ENCODE peak calls at places on chromosome 19, in four cellular contexts. W is A549, Z is NB4, T is GM12865. R is an unnamed sample.

GRCh38 chr19:41303941-41304340 is 6.0 kb upstream of the CCDC97 start:
- DNase-seq in W (no peak), T (no peak), Z (no peak), R (no peak)

GRCh38 chr19:55305491-55305890 is 19.6 kb downstream of the TMEM150B start:
- DNase-seq in W (peak), T (peak), Z (peak), R (peak)

GRCh38 chr19:5563941-5564612 is 3.7 kb downstream of the TINCR start:
- DNase-seq in T (no peak), W (peak), Z (peak), R (no peak)

GRCh38 chr19:18589380-18590272 is 1.0 kb downstream of the REX1BD start:
- DNase-seq in W (peak), Z (peak), T (peak), R (peak)

GRCh38 chr19:55620410-55620809 is 4.0 kb downstream of the ZNF784 start:
- DNase-seq in T (no peak), Z (peak), W (no peak), R (no peak)

GRCh38 chr19:18647807-18648206 is 11.0 kb downstream of the KLHL26 start:
- DNase-seq in Z (no peak), W (no peak), T (no peak), R (no peak)

GRCh38 chr19:18700501-18701249 is 17.2 kb downstream of the CRTC1 start:
- DNase-seq in W (no peak), T (peak), Z (no peak), R (peak)

GRCh38 chr19:13441810-13442512 is 64.3 kb downstream of the CACNA1A start:
- DNase-seq in T (peak), Z (peak), W (peak), R (peak)

GRCh38 chr19:16429066-16429758 is 42.6 kb downstream of the EPS15L1 start:
- DNase-seq in Z (no peak), W (no peak), T (no peak), R (no peak)

GRCh38 chr19:35542209-35542608 is 3.2 kb upstream of the TMEM147 start:
- DNase-seq in Z (no peak), T (no peak), W (no peak), R (no peak)

GRCh38 chr19:49056101-49056901 is 1.2 kb downstream of the CGB7 start:
- DNase-seq in W (peak), T (peak), Z (peak), R (peak)

GRCh38 chr19:19670070-19670551 is 1.5 kb downstream of the ZNF101 start:
- DNase-seq in T (no peak), Z (no peak), W (no peak), R (no peak)

GRCh38 chr19:47707135-47707925 is 5.9 kb upstream of the EHD2 start:
- DNase-seq in Z (peak), W (peak), T (peak), R (peak)

GRCh38 chr19:23075031-23075733 is 41.6 kb upstream of the ZNF730 start:
- DNase-seq in T (peak), W (no peak), Z (peak), R (peak)

GRCh38 chr19:50713556-50714236 is 5.9 kb downstream of the SHANK1 start:
- DNase-seq in T (no peak), Z (no peak), W (no peak), R (no peak)

GRCh38 chr19:32692727-32693061 is 1.1 kb downstream of the NUDT19 start:
- DNase-seq in T (peak), W (peak), Z (peak), R (no peak)

GRCh38 chr19:28883241-28883693 is 329.7 kb downstream of the UQCRFS1 start:
- DNase-seq in Z (no peak), W (no peak), T (no peak), R (no peak)

GRCh38 chr19:5339950-5340636 is 519 bp downstream of the PTPRS start:
- DNase-seq in W (no peak), T (no peak), Z (peak), R (peak)

GRCh38 chr19:5877427-5877826 is 7.1 kb upstream of the FUT5 start:
- DNase-seq in T (no peak), W (no peak), Z (no peak), R (no peak)

GRCh38 chr19:55638864-55639359 is 1.9 kb upstream of the ZNF580 start:
- DNase-seq in W (peak), Z (peak), T (peak), R (no peak)

GRCh38 chr19:48479686-48480085 is 10.5 kb downstream of the CYTH2 start:
- DNase-seq in W (no peak), Z (no peak), T (no peak), R (no peak)

GRCh38 chr19:19538767-19539166 is 702 bp downstream of the CILP2 start:
- DNase-seq in Z (peak), W (no peak), T (no peak), R (no peak)

GRCh38 chr19:18208098-18208951 is 4.5 kb upstream of the RAB3A start:
- DNase-seq in Z (peak), T (peak), W (peak), R (peak)

GRCh38 chr19:48726573-48726972 is 7.0 kb upstream of the MAMSTR start:
- DNase-seq in W (peak), Z (peak), T (peak), R (no peak)

GRCh38 chr19:37902668-37903067 is 3.7 kb downstream of the WDR87 start:
- DNase-seq in T (peak), Z (peak), W (peak), R (peak)

GRCh38 chr19:31448221-31448657 is 99.0 kb upstream of the TSHZ3 start:
- DNase-seq in Z (no peak), W (peak), T (no peak), R (no peak)

GRCh38 chr19:29831041-29831548 is 19.3 kb downstream of the CCNE1 start:
- DNase-seq in T (peak), W (peak), Z (no peak), R (peak)

GRCh38 chr19:1000095-1000494 is at the start of gene GRIN3B:
- DNase-seq in Z (peak), W (peak), T (peak), R (peak)

GRCh38 chr19:56969726-56970125 is 129.2 kb upstream of the PEG3 start:
- DNase-seq in W (no peak), Z (no peak), T (no peak), R (no peak)

GRCh38 chr19:634975-635652 is 1.8 kb upstream of the POLRMT start:
- DNase-seq in T (no peak), W (peak), Z (no peak), R (no peak)

GRCh38 chr19:29060833-29061364 is 152.1 kb downstream of the UQCRFS1 start:
- DNase-seq in W (no peak), Z (peak), T (no peak), R (no peak)

GRCh38 chr19:29508181-29508580 is 17.6 kb upstream of the VSTM2B start:
- DNase-seq in W (no peak), Z (no peak), T (no peak), R (no peak)

GRCh38 chr19:5292843-5293606 is 47.6 kb downstream of the PTPRS start:
- DNase-seq in W (peak), Z (peak), T (peak), R (peak)

GRCh38 chr19:3590991-3591659 is 5.8 kb downstream of the GIPC3 start:
- DNase-seq in W (no peak), Z (no peak), T (no peak), R (no peak)

GRCh38 chr19:3591876-3592613 is 6.8 kb downstream of the GIPC3 start:
- DNase-seq in Z (no peak), T (no peak), W (no peak), R (no peak)

GRCh38 chr19:3595521-3596061 is 10.3 kb downstream of the GIPC3 start:
- DNase-seq in T (no peak), W (no peak), Z (no peak), R (no peak)

GRCh38 chr19:3589949-3590348 is 4.7 kb downstream of the GIPC3 start:
- DNase-seq in T (no peak), W (no peak), Z (no peak), R (no peak)

GRCh38 chr19:3593156-3593555 is 7.9 kb downstream of the GIPC3 start:
- DNase-seq in Z (no peak), T (no peak), W (no peak), R (no peak)
- TF ChIP-seq CTCF in Z (no peak), T (no peak), W (no peak), R (no peak)

DNA sequence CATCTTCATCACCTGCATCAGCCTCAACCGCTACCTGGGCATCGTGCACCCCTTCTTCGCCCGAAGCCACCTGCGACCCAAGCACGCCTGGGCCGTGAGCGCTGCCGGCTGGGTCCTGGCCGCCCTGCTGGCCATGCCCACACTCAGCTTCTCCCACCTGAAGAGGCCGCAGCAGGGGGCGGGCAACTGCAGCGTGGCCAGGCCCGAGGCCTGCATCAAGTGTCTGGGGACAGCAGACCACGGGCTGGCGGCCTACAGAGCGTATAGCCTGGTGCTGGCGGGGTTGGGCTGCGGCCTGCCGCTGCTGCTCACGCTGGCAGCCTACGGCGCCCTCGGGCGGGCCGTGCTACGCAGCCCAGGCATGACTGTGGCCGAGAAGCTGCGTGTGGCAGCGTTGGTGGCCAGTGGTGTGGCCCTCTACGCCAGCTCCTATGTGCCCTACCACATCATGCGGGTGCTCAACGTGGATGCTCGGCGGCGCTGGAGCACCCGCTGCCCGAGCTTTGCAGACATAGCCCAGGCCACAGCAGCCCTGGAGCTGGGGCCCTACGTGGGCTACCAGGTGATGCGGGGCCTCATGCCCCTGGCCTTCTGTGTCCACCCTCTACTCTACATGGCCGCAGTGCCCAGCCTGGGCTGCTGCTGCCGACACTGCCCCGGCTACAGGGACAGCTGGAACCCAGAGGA is 2.6 kb downstream of the P2RY11 start:
- DNase-seq in T (peak), Z (peak), W (no peak), R (no peak)
- TF ChIP-seq CTCF in T (peak), Z (no peak), W (no peak), R (no peak)

GRCh38 chr19:8454218-8454617 is 9.4 kb downstream of the HNRNPM start:
- DNase-seq in Z (no peak), W (no peak), T (no peak), R (no peak)

GRCh38 chr19:8455018-8455417 is 10.2 kb downstream of the HNRNPM start:
- DNase-seq in W (no peak), T (no peak), Z (no peak), R (no peak)

GRCh38 chr19:8457209-8457608 is 12.4 kb downstream of the HNRNPM start:
- DNase-seq in W (no peak), T (no peak), Z (no peak), R (no peak)

GRCh38 chr19:8457802-8458201 is 13.0 kb downstream of the HNRNPM start:
- DNase-seq in W (no peak), Z (no peak), T (no peak), R (no peak)

DNA sequence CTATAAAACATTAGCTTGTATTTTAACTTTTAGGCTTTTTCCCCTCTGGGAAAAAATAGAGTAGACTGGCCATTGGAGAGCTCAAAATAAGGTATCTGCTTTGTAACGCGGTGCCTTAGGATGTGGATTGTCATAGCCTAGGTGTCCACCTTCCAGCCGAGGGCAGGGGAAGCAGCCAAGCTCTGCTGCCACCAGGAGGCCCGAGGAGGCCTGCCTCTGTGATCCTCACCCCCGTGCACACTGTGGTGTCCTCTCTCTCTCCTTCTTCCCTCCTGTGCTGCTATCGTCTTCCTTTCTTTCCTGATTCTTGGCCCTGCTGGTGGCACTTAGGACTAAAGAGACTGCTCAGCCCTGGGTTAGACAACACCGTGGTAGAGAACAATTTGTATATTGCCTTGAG is 11.3 kb downstream of the HNRNPM start:
- DNase-seq in W (peak), T (no peak), Z (peak), R (no peak)
- TF ChIP-seq CTCF in W (no peak), T (no peak), Z (peak), R (no peak)

GRCh38 chr19:46490774-46491173 is 4.9 kb downstream of the PNMA8B start:
- DNase-seq in T (no peak), Z (no peak), W (no peak), R (no peak)
- TF ChIP-seq CTCF in T (no peak), Z (no peak), W (no peak), R (no peak)

GRCh38 chr19:34337747-34338146 is 27.2 kb upstream of the GPI start:
- DNase-seq in Z (no peak), W (no peak), T (no peak), R (no peak)
- TF ChIP-seq CTCF in Z (no peak), W (no peak), T (no peak), R (no peak)

GRCh38 chr19:15249912-15250634 is 17.8 kb upstream of the EPHX3 start:
- DNase-seq in W (peak), Z (no peak), T (no peak), R (no peak)

GRCh38 chr19:15248106-15248505 is 15.9 kb upstream of the EPHX3 start:
- DNase-seq in T (no peak), Z (no peak), W (no peak), R (no peak)

GRCh38 chr19:15248648-15249559 is 16.7 kb upstream of the EPHX3 start:
- DNase-seq in T (no peak), Z (no peak), W (peak), R (no peak)

GRCh38 chr19:15250635-15250993 is 18.4 kb upstream of the EPHX3 start:
- DNase-seq in W (no peak), Z (no peak), T (no peak), R (no peak)

GRCh38 chr19:15249560-15249874 is 17.3 kb upstream of the EPHX3 start:
- DNase-seq in W (no peak), Z (no peak), T (no peak), R (no peak)
- TF ChIP-seq CTCF in W (no peak), Z (no peak), T (no peak), R (no peak)

GRCh38 chr19:43124360-43124759 is 41.9 kb upstream of the PSG2 start:
- DNase-seq in W (no peak), Z (no peak), T (no peak), R (no peak)
- TF ChIP-seq CTCF in W (no peak), Z (no peak), T (no peak), R (no peak)

DNA sequence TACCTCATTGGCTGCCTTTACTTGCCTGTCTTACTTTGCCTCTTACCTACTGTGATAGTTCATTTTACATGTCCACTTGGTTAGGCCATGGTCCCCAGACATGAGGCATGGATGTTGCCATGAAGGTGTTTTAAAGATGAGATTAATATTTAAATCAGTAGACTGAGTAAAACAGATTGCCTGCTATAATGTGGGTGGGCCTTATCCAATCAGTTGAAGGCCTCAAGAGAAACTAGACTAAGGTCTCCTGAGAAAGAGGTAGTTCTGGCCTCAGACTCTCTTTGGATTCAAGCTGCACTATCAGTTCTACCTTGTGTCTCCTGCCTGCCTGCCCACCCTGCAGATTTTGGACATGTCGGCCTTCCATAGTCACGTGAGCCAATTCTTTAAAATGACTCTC is 26.1 kb downstream of the ADGRE3 start:
- DNase-seq in W (no peak), Z (no peak), T (no peak), R (no peak)
- TF ChIP-seq CTCF in W (no peak), Z (no peak), T (no peak), R (no peak)

GRCh38 chr19:44278181-44278690 is 18.6 kb downstream of the ZNF233 start:
- DNase-seq in Z (no peak), T (no peak), W (no peak), R (no peak)
- TF ChIP-seq CTCF in Z (no peak), T (no peak), W (no peak), R (no peak)